ENCODE peak calls at places on chromosomes 3 and 15, in ten cellular contexts. J, L, G, H, Y, K, P, Q, I and T are unnamed samples.
A peak's percentile ranks its signal among the peaks of the same experiment; 100 is the strongest.

GRCh38 chr3:17028363-17028762 is 143.6 kb downstream of the PLCL2 start:
- DNase-seq in K (no peak), L (no peak), Y (no peak), J (no peak), Q (no peak), G (no peak), H (no peak), P (no peak), I (no peak), T (no peak)

GRCh38 chr3:38655708-38656300 is 6.3 kb upstream of the SCN5A start:
- DNase-seq in Y (no peak), P (peak; percentile 33), K (no peak), Q (no peak), I (peak; percentile 84), L (peak; percentile 47), G (no peak), H (peak; percentile 51), J (peak; percentile 24), T (peak; percentile 39)

GRCh38 chr3:146640955-146641867 is 36.1 kb upstream of the PLSCR5 start:
- DNase-seq in I (no peak), G (no peak), P (peak; percentile 34), J (peak; percentile 25), L (no peak), Y (no peak), Q (peak; percentile 21), H (peak; percentile 42), K (no peak), T (peak; percentile 28)

GRCh38 chr3:164465172-164465571 is 613.1 kb downstream of the SI start:
- DNase-seq in J (no peak), L (no peak), K (no peak), Y (no peak), G (no peak), Q (no peak), I (no peak), H (no peak), P (peak; percentile 20), T (no peak)

GRCh38 chr3:101070260-101071121 is 77.3 kb upstream of the ABI3BP start:
- DNase-seq in I (no peak), H (peak; percentile 45), G (peak; percentile 51), J (no peak), K (peak; percentile 83), P (no peak), Y (peak; percentile 43), L (peak; percentile 60), Q (peak; percentile 10), T (peak; percentile 67)

GRCh38 chr3:99645277-99646106 is 7.1 kb downstream of the COL8A1 start:
- DNase-seq in P (peak; percentile 44), J (peak; percentile 43), K (no peak), L (no peak), I (no peak), H (peak; percentile 0), Y (no peak), Q (no peak), G (no peak), T (peak; percentile 32)

GRCh38 chr3:53758846-53759245 is 87.4 kb downstream of the CHDH start:
- DNase-seq in Q (no peak), J (no peak), I (no peak), K (no peak), H (no peak), P (no peak), G (no peak), L (no peak), Y (no peak), T (no peak)

GRCh38 chr3:16975083-16975482 is 90.3 kb downstream of the PLCL2 start:
- DNase-seq in L (no peak), J (no peak), G (no peak), K (no peak), Q (no peak), Y (no peak), H (no peak), I (no peak), P (no peak), T (no peak)

GRCh38 chr3:149752051-149752787 is at the start of gene COMMD2:
- DNase-seq in J (peak; percentile 92), H (peak; percentile 94), K (peak; percentile 92), Q (peak; percentile 46), L (peak; percentile 84), G (peak; percentile 80), I (peak; percentile 92), P (peak; percentile 65), Y (peak; percentile 83), T (peak; percentile 85)

GRCh38 chr3:58620446-58620845 is 43.3 kb upstream of the FAM107A start:
- DNase-seq in Q (peak; percentile 68), G (no peak), P (no peak), Y (no peak), H (no peak), L (no peak), K (no peak), J (no peak), I (no peak), T (no peak)

GRCh38 chr3:129429597-129429996 is 1.2 kb upstream of the EFCAB12 start:
- DNase-seq in G (no peak), I (no peak), Y (no peak), Q (no peak), H (no peak), K (no peak), J (no peak), L (no peak), P (no peak), T (no peak)

GRCh38 chr3:38578551-38578950 is 70.9 kb downstream of the SCN5A start:
- DNase-seq in Y (no peak), I (peak; percentile 87), Q (no peak), K (peak; percentile 45), J (no peak), H (no peak), L (peak; percentile 25), P (no peak), G (no peak), T (no peak)

GRCh38 chr3:81406318-81406717 is 355.1 kb downstream of the GBE1 start:
- DNase-seq in Q (no peak), L (no peak), G (no peak), K (no peak), J (no peak), H (no peak), Y (no peak), P (no peak), I (no peak), T (no peak)

GRCh38 chr3:13141183-13141582 is 68.0 kb upstream of the IQSEC1 start:
- DNase-seq in Q (no peak), P (no peak), I (no peak), K (no peak), L (no peak), J (no peak), G (no peak), H (no peak), Y (peak; percentile 1), T (no peak)

GRCh38 chr3:23159929-23160328 is 43.2 kb upstream of the UBE2E2 start:
- DNase-seq in Q (no peak), K (no peak), P (peak; percentile 83), L (no peak), Y (no peak), J (peak; percentile 80), G (no peak), I (no peak), H (no peak), T (no peak)
- H3K27ac ChIP-seq in Q (peak overlapping the region; percentile 50), K (no peak overlapping the region), P (peak overlapping the region; percentile 83), L (no peak overlapping the region), Y (no peak overlapping the region), J (no peak overlapping the region), G (no peak overlapping the region), I (no peak overlapping the region), H (no peak overlapping the region), T (no peak overlapping the region)

GRCh38 chr3:37072892-37073291 is 79.6 kb downstream of the MLH1 start:
- DNase-seq in G (no peak), P (peak; percentile 75), H (no peak), J (peak; percentile 43), Y (no peak), Q (no peak), K (no peak), I (no peak), L (no peak), T (no peak)
- H3K4me3 ChIP-seq in G (no peak overlapping the region), P (no peak overlapping the region), H (no peak overlapping the region), J (no peak overlapping the region), Y (no peak overlapping the region), Q (no peak overlapping the region), K (no peak overlapping the region), I (no peak overlapping the region), L (no peak overlapping the region), T (no peak overlapping the region)

GRCh38 chr15:78076231-78077052 is 1.1 kb downstream of the TBC1D2B start:
- DNase-seq in L (peak; percentile 57), H (no peak), Y (no peak), Q (no peak), J (no peak), P (no peak), G (no peak), I (no peak), K (peak; percentile 55), T (peak; percentile 21)
- H3K27ac ChIP-seq in L (peak overlapping the region; percentile 57), H (peak overlapping the region; percentile 47), Y (peak overlapping the region; percentile 95), Q (peak overlapping the region; percentile 96), J (no peak overlapping the region), P (peak overlapping the region; percentile 93), G (peak overlapping the region; percentile 95), I (peak overlapping the region; percentile 89), K (peak overlapping the region; percentile 97), T (peak overlapping the region; percentile 75)

GRCh38 chr3:112654979-112655378 is 14.0 kb upstream of the CCDC80 start:
- DNase-seq in Y (no peak), H (no peak), I (no peak), L (no peak), G (no peak), J (no peak), K (no peak), Q (no peak), P (no peak), T (no peak)

GRCh38 chr3:112654492-112654891 is 13.5 kb upstream of the CCDC80 start:
- DNase-seq in Q (no peak), K (no peak), L (no peak), P (no peak), H (no peak), Y (no peak), G (no peak), I (no peak), J (no peak), T (no peak)

GRCh38 chr3:112651516-112651915 is 10.6 kb upstream of the CCDC80 start:
- DNase-seq in Q (no peak), K (no peak), P (peak; percentile 38), J (no peak), I (no peak), H (no peak), G (no peak), L (no peak), Y (no peak), T (no peak)

GRCh38 chr3:112653881-112654300 is 12.9 kb upstream of the CCDC80 start:
- DNase-seq in Q (no peak), H (no peak), P (peak; percentile 89), K (no peak), J (peak; percentile 64), L (no peak), I (no peak), G (no peak), Y (peak; percentile 51), T (no peak)

DNA sequence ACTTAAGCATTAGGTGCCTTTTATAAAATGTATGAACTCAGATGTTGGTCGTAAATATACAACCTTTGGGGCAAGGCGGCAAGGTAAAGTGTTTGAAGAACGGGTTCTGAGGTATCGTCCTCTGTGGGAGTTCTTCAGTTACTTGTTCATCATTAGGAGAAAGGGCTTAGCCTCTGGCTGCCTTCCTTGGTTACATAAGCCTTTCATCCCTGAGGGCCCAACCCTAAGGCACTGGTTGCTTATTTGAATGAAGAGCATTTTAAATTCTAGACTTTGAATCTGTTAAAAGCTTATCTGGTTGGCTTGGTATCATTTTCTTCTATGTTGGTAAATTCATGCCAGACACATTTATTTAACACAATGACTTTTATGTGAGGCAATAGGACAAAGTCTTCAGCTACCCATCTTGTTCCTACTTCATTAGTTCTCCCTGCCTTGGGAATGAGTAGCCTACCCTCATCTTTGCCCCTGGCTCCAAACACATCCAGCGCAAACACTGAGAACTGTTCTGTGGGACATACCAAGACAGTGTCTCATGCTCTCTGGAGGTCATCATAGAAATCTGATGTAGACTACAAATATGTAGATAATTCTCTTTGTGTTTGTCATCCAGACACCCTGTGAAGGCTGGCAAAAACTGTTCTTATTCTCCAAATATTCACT is 12.4 kb upstream of the CCDC80 start:
- DNase-seq in I (no peak), H (no peak), L (no peak), J (peak; percentile 90), P (no peak), Q (peak; percentile 54), G (no peak), K (no peak), Y (no peak), T (no peak)
- H3K4me3 ChIP-seq in I (no peak overlapping the region), H (no peak overlapping the region), L (no peak overlapping the region), J (no peak overlapping the region), P (no peak overlapping the region), Q (no peak overlapping the region), G (no peak overlapping the region), K (no peak overlapping the region), Y (no peak overlapping the region), T (no peak overlapping the region)